ENCODE peak calls at places on chromosome 15, in eight cellular contexts. One of them, this sample, is unnamed.

GRCh38 chr15:42427429-42428223 is 63.3 kb downstream of the ZNF106 start:
- DNase-seq in amygdala: no peak
- DNase-seq in neural progenitor cell: no peak
- DNase-seq in fibroblast of the aortic adventitia: peak; percentile 94
- DNase-seq in stimulated activated CD8-positive, alpha-beta memory T cell treated with anti-CD3 and anti-CD28 coated beads, Interleukin-4, amount 100 ng/mL, for 1 hour: no peak
- DNase-seq in astrocyte of the spinal cord: peak; percentile 87
- DNase-seq in activated CD8-positive, alpha-beta memory T cell treated with anti-CD3 and anti-CD28 coated beads for 24 hours: no peak
- DNase-seq in GM23248: peak; percentile 93
- DNase-seq in this sample: no peak

GRCh38 chr15:31508656-31509055 is 182.0 kb downstream of the KLF13 start:
- DNase-seq in GM23248: no peak
- DNase-seq in stimulated activated CD8-positive, alpha-beta memory T cell treated with anti-CD3 and anti-CD28 coated beads, Interleukin-4, amount 100 ng/mL, for 1 hour: no peak
- DNase-seq in amygdala: no peak
- DNase-seq in neural progenitor cell: no peak
- DNase-seq in astrocyte of the spinal cord: no peak
- DNase-seq in fibroblast of the aortic adventitia: no peak
- DNase-seq in activated CD8-positive, alpha-beta memory T cell treated with anti-CD3 and anti-CD28 coated beads for 24 hours: peak; percentile 44
- DNase-seq in this sample: no peak

GRCh38 chr15:63909819-63910437 is 76.2 kb upstream of the HERC1 start:
- DNase-seq in GM23248: peak; percentile 80
- DNase-seq in astrocyte of the spinal cord: peak; percentile 76
- DNase-seq in fibroblast of the aortic adventitia: peak; percentile 72
- DNase-seq in neural progenitor cell: no peak
- DNase-seq in stimulated activated CD8-positive, alpha-beta memory T cell treated with anti-CD3 and anti-CD28 coated beads, Interleukin-4, amount 100 ng/mL, for 1 hour: no peak
- DNase-seq in activated CD8-positive, alpha-beta memory T cell treated with anti-CD3 and anti-CD28 coated beads for 24 hours: no peak
- DNase-seq in amygdala: no peak
- DNase-seq in this sample: no peak

GRCh38 chr15:45185903-45186770 is 1.6 kb downstream of the SHF start:
- DNase-seq in fibroblast of the aortic adventitia: no peak
- DNase-seq in activated CD8-positive, alpha-beta memory T cell treated with anti-CD3 and anti-CD28 coated beads for 24 hours: no peak
- DNase-seq in GM23248: peak; percentile 35
- DNase-seq in astrocyte of the spinal cord: no peak
- DNase-seq in neural progenitor cell: no peak
- DNase-seq in stimulated activated CD8-positive, alpha-beta memory T cell treated with anti-CD3 and anti-CD28 coated beads, Interleukin-4, amount 100 ng/mL, for 1 hour: no peak
- DNase-seq in amygdala: no peak
- DNase-seq in this sample: peak; percentile 57

GRCh38 chr15:42152196-42152920 is 4.1 kb downstream of the PLA2G4F start:
- DNase-seq in astrocyte of the spinal cord: no peak
- DNase-seq in fibroblast of the aortic adventitia: peak; percentile 16
- DNase-seq in amygdala: peak; percentile 47
- DNase-seq in neural progenitor cell: no peak
- DNase-seq in stimulated activated CD8-positive, alpha-beta memory T cell treated with anti-CD3 and anti-CD28 coated beads, Interleukin-4, amount 100 ng/mL, for 1 hour: no peak
- DNase-seq in activated CD8-positive, alpha-beta memory T cell treated with anti-CD3 and anti-CD28 coated beads for 24 hours: no peak
- DNase-seq in GM23248: peak; percentile 55
- DNase-seq in this sample: peak; percentile 34

GRCh38 chr15:39770748-39771689 is 11.6 kb downstream of the FSIP1 start:
- DNase-seq in fibroblast of the aortic adventitia: peak; percentile 79
- DNase-seq in amygdala: no peak
- DNase-seq in activated CD8-positive, alpha-beta memory T cell treated with anti-CD3 and anti-CD28 coated beads for 24 hours: no peak
- DNase-seq in stimulated activated CD8-positive, alpha-beta memory T cell treated with anti-CD3 and anti-CD28 coated beads, Interleukin-4, amount 100 ng/mL, for 1 hour: no peak
- DNase-seq in GM23248: peak; percentile 93
- DNase-seq in neural progenitor cell: no peak
- DNase-seq in astrocyte of the spinal cord: peak; percentile 80
- DNase-seq in this sample: no peak

GRCh38 chr15:70182858-70183695 is 85.4 kb upstream of the TLE3 start:
- DNase-seq in neural progenitor cell: no peak
- DNase-seq in fibroblast of the aortic adventitia: no peak
- DNase-seq in activated CD8-positive, alpha-beta memory T cell treated with anti-CD3 and anti-CD28 coated beads for 24 hours: no peak
- DNase-seq in stimulated activated CD8-positive, alpha-beta memory T cell treated with anti-CD3 and anti-CD28 coated beads, Interleukin-4, amount 100 ng/mL, for 1 hour: no peak
- DNase-seq in amygdala: no peak
- DNase-seq in GM23248: no peak
- DNase-seq in astrocyte of the spinal cord: no peak
- DNase-seq in this sample: no peak

GRCh38 chr15:91919014-91919534 is 65.6 kb downstream of the SLCO3A1 start:
- DNase-seq in amygdala: peak; percentile 87
- DNase-seq in stimulated activated CD8-positive, alpha-beta memory T cell treated with anti-CD3 and anti-CD28 coated beads, Interleukin-4, amount 100 ng/mL, for 1 hour: no peak
- DNase-seq in GM23248: no peak
- DNase-seq in astrocyte of the spinal cord: peak; percentile 18
- DNase-seq in activated CD8-positive, alpha-beta memory T cell treated with anti-CD3 and anti-CD28 coated beads for 24 hours: no peak
- DNase-seq in neural progenitor cell: no peak
- DNase-seq in fibroblast of the aortic adventitia: no peak
- DNase-seq in this sample: no peak

GRCh38 chr15:67547836-67548531 is 5.5 kb downstream of the MAP2K5 start:
- DNase-seq in astrocyte of the spinal cord: peak; percentile 35
- DNase-seq in activated CD8-positive, alpha-beta memory T cell treated with anti-CD3 and anti-CD28 coated beads for 24 hours: no peak
- DNase-seq in fibroblast of the aortic adventitia: peak; percentile 58
- DNase-seq in stimulated activated CD8-positive, alpha-beta memory T cell treated with anti-CD3 and anti-CD28 coated beads, Interleukin-4, amount 100 ng/mL, for 1 hour: no peak
- DNase-seq in GM23248: peak; percentile 84
- DNase-seq in neural progenitor cell: no peak
- DNase-seq in amygdala: no peak
- DNase-seq in this sample: no peak

GRCh38 chr15:26691249-26691648 is 81.6 kb downstream of the GABRB3 start:
- DNase-seq in stimulated activated CD8-positive, alpha-beta memory T cell treated with anti-CD3 and anti-CD28 coated beads, Interleukin-4, amount 100 ng/mL, for 1 hour: no peak
- DNase-seq in neural progenitor cell: peak; percentile 91
- DNase-seq in GM23248: no peak
- DNase-seq in amygdala: no peak
- DNase-seq in activated CD8-positive, alpha-beta memory T cell treated with anti-CD3 and anti-CD28 coated beads for 24 hours: no peak
- DNase-seq in fibroblast of the aortic adventitia: no peak
- DNase-seq in astrocyte of the spinal cord: no peak
- DNase-seq in this sample: no peak

GRCh38 chr15:89761009-89761831 is 10.2 kb upstream of the MESP1 start:
- DNase-seq in GM23248: no peak
- DNase-seq in activated CD8-positive, alpha-beta memory T cell treated with anti-CD3 and anti-CD28 coated beads for 24 hours: no peak
- DNase-seq in stimulated activated CD8-positive, alpha-beta memory T cell treated with anti-CD3 and anti-CD28 coated beads, Interleukin-4, amount 100 ng/mL, for 1 hour: no peak
- DNase-seq in astrocyte of the spinal cord: no peak
- DNase-seq in amygdala: no peak
- DNase-seq in neural progenitor cell: no peak
- DNase-seq in fibroblast of the aortic adventitia: no peak
- DNase-seq in this sample: no peak

GRCh38 chr15:75639191-75639708 is 774 bp downstream of the IMP3 start:
- DNase-seq in activated CD8-positive, alpha-beta memory T cell treated with anti-CD3 and anti-CD28 coated beads for 24 hours: no peak
- DNase-seq in GM23248: peak; percentile 51
- DNase-seq in amygdala: no peak
- DNase-seq in astrocyte of the spinal cord: no peak
- DNase-seq in stimulated activated CD8-positive, alpha-beta memory T cell treated with anti-CD3 and anti-CD28 coated beads, Interleukin-4, amount 100 ng/mL, for 1 hour: no peak
- DNase-seq in neural progenitor cell: no peak
- DNase-seq in fibroblast of the aortic adventitia: peak; percentile 47
- DNase-seq in this sample: no peak

GRCh38 chr15:89783861-89784685 is 7.9 kb downstream of the MESP2 start:
- DNase-seq in stimulated activated CD8-positive, alpha-beta memory T cell treated with anti-CD3 and anti-CD28 coated beads, Interleukin-4, amount 100 ng/mL, for 1 hour: no peak
- DNase-seq in fibroblast of the aortic adventitia: no peak
- DNase-seq in neural progenitor cell: no peak
- DNase-seq in amygdala: no peak
- DNase-seq in activated CD8-positive, alpha-beta memory T cell treated with anti-CD3 and anti-CD28 coated beads for 24 hours: no peak
- DNase-seq in GM23248: no peak
- DNase-seq in astrocyte of the spinal cord: no peak
- DNase-seq in this sample: no peak

GRCh38 chr15:89332446-89332845 is 2.2 kb downstream of the POLG start:
- DNase-seq in activated CD8-positive, alpha-beta memory T cell treated with anti-CD3 and anti-CD28 coated beads for 24 hours: no peak
- DNase-seq in fibroblast of the aortic adventitia: peak; percentile 20
- DNase-seq in astrocyte of the spinal cord: peak; percentile 24
- DNase-seq in GM23248: peak; percentile 57
- DNase-seq in stimulated activated CD8-positive, alpha-beta memory T cell treated with anti-CD3 and anti-CD28 coated beads, Interleukin-4, amount 100 ng/mL, for 1 hour: no peak
- DNase-seq in amygdala: no peak
- DNase-seq in neural progenitor cell: peak; percentile 66
- DNase-seq in this sample: peak; percentile 24

GRCh38 chr15:95865330-95865739 is 465.2 kb upstream of the NR2F2 start:
- DNase-seq in neural progenitor cell: no peak
- DNase-seq in stimulated activated CD8-positive, alpha-beta memory T cell treated with anti-CD3 and anti-CD28 coated beads, Interleukin-4, amount 100 ng/mL, for 1 hour: no peak
- DNase-seq in fibroblast of the aortic adventitia: no peak
- DNase-seq in activated CD8-positive, alpha-beta memory T cell treated with anti-CD3 and anti-CD28 coated beads for 24 hours: no peak
- DNase-seq in amygdala: no peak
- DNase-seq in GM23248: no peak
- DNase-seq in astrocyte of the spinal cord: no peak
- DNase-seq in this sample: no peak

GRCh38 chr15:57758556-57758955 is 52.0 kb downstream of the POLR2M start:
- DNase-seq in amygdala: no peak
- DNase-seq in astrocyte of the spinal cord: no peak
- DNase-seq in stimulated activated CD8-positive, alpha-beta memory T cell treated with anti-CD3 and anti-CD28 coated beads, Interleukin-4, amount 100 ng/mL, for 1 hour: no peak
- DNase-seq in activated CD8-positive, alpha-beta memory T cell treated with anti-CD3 and anti-CD28 coated beads for 24 hours: no peak
- DNase-seq in GM23248: no peak
- DNase-seq in fibroblast of the aortic adventitia: no peak
- DNase-seq in neural progenitor cell: no peak
- DNase-seq in this sample: no peak

GRCh38 chr15:93895976-93896770 is 335.2 kb upstream of the MCTP2 start:
- DNase-seq in amygdala: peak; percentile 9
- DNase-seq in fibroblast of the aortic adventitia: no peak
- DNase-seq in GM23248: no peak
- DNase-seq in stimulated activated CD8-positive, alpha-beta memory T cell treated with anti-CD3 and anti-CD28 coated beads, Interleukin-4, amount 100 ng/mL, for 1 hour: no peak
- DNase-seq in astrocyte of the spinal cord: no peak
- DNase-seq in activated CD8-positive, alpha-beta memory T cell treated with anti-CD3 and anti-CD28 coated beads for 24 hours: no peak
- DNase-seq in neural progenitor cell: no peak
- DNase-seq in this sample: peak; percentile 78

GRCh38 chr15:40272713-40273056 is 10.2 kb downstream of the ANKRD63 start:
- DNase-seq in neural progenitor cell: no peak
- DNase-seq in activated CD8-positive, alpha-beta memory T cell treated with anti-CD3 and anti-CD28 coated beads for 24 hours: no peak
- DNase-seq in GM23248: no peak
- DNase-seq in astrocyte of the spinal cord: no peak
- DNase-seq in stimulated activated CD8-positive, alpha-beta memory T cell treated with anti-CD3 and anti-CD28 coated beads, Interleukin-4, amount 100 ng/mL, for 1 hour: no peak
- DNase-seq in amygdala: no peak
- DNase-seq in fibroblast of the aortic adventitia: no peak
- DNase-seq in this sample: no peak

GRCh38 chr15:43776718-43777292 is at the start of gene ELL3:
- DNase-seq in activated CD8-positive, alpha-beta memory T cell treated with anti-CD3 and anti-CD28 coated beads for 24 hours: no peak
- DNase-seq in astrocyte of the spinal cord: peak; percentile 79
- DNase-seq in fibroblast of the aortic adventitia: peak; percentile 35
- DNase-seq in GM23248: peak; percentile 88
- DNase-seq in stimulated activated CD8-positive, alpha-beta memory T cell treated with anti-CD3 and anti-CD28 coated beads, Interleukin-4, amount 100 ng/mL, for 1 hour: peak; percentile 49
- DNase-seq in amygdala: peak; percentile 61
- DNase-seq in neural progenitor cell: peak; percentile 75
- DNase-seq in this sample: peak; percentile 78

GRCh38 chr15:48636511-48636910 is 9.0 kb downstream of the FBN1 start:
- DNase-seq in fibroblast of the aortic adventitia: peak; percentile 46
- DNase-seq in neural progenitor cell: no peak
- DNase-seq in GM23248: peak; percentile 79
- DNase-seq in astrocyte of the spinal cord: peak; percentile 90
- DNase-seq in stimulated activated CD8-positive, alpha-beta memory T cell treated with anti-CD3 and anti-CD28 coated beads, Interleukin-4, amount 100 ng/mL, for 1 hour: no peak
- DNase-seq in amygdala: no peak
- DNase-seq in activated CD8-positive, alpha-beta memory T cell treated with anti-CD3 and anti-CD28 coated beads for 24 hours: no peak
- DNase-seq in this sample: no peak

GRCh38 chr15:66170042-66170441 is 83.5 kb downstream of the MEGF11 start:
- DNase-seq in activated CD8-positive, alpha-beta memory T cell treated with anti-CD3 and anti-CD28 coated beads for 24 hours: no peak
- DNase-seq in amygdala: no peak
- DNase-seq in GM23248: no peak
- DNase-seq in stimulated activated CD8-positive, alpha-beta memory T cell treated with anti-CD3 and anti-CD28 coated beads, Interleukin-4, amount 100 ng/mL, for 1 hour: no peak
- DNase-seq in fibroblast of the aortic adventitia: no peak
- DNase-seq in astrocyte of the spinal cord: no peak
- DNase-seq in neural progenitor cell: no peak
- DNase-seq in this sample: no peak

GRCh38 chr15:99412082-99412481 is 153.7 kb upstream of the MEF2A start:
- DNase-seq in neural progenitor cell: no peak
- DNase-seq in activated CD8-positive, alpha-beta memory T cell treated with anti-CD3 and anti-CD28 coated beads for 24 hours: no peak
- DNase-seq in astrocyte of the spinal cord: no peak
- DNase-seq in fibroblast of the aortic adventitia: no peak
- DNase-seq in amygdala: no peak
- DNase-seq in stimulated activated CD8-positive, alpha-beta memory T cell treated with anti-CD3 and anti-CD28 coated beads, Interleukin-4, amount 100 ng/mL, for 1 hour: no peak
- DNase-seq in GM23248: no peak
- DNase-seq in this sample: no peak

GRCh38 chr15:92801774-92802464 is 98.2 kb upstream of the CHD2 start:
- DNase-seq in stimulated activated CD8-positive, alpha-beta memory T cell treated with anti-CD3 and anti-CD28 coated beads, Interleukin-4, amount 100 ng/mL, for 1 hour: no peak
- DNase-seq in amygdala: no peak
- DNase-seq in neural progenitor cell: no peak
- DNase-seq in activated CD8-positive, alpha-beta memory T cell treated with anti-CD3 and anti-CD28 coated beads for 24 hours: no peak
- DNase-seq in astrocyte of the spinal cord: peak; percentile 89
- DNase-seq in fibroblast of the aortic adventitia: peak; percentile 97
- DNase-seq in GM23248: peak; percentile 95
- DNase-seq in this sample: peak; percentile 41

GRCh38 chr15:68418611-68419161 is 13.3 kb downstream of the ITGA11 start:
- DNase-seq in GM23248: peak; percentile 86
- DNase-seq in activated CD8-positive, alpha-beta memory T cell treated with anti-CD3 and anti-CD28 coated beads for 24 hours: no peak
- DNase-seq in neural progenitor cell: no peak
- DNase-seq in stimulated activated CD8-positive, alpha-beta memory T cell treated with anti-CD3 and anti-CD28 coated beads, Interleukin-4, amount 100 ng/mL, for 1 hour: no peak
- DNase-seq in fibroblast of the aortic adventitia: peak; percentile 83
- DNase-seq in amygdala: no peak
- DNase-seq in astrocyte of the spinal cord: peak; percentile 72
- DNase-seq in this sample: no peak

GRCh38 chr15:49200347-49200746 is 30.3 kb downstream of the GALK2 start:
- DNase-seq in GM23248: no peak
- DNase-seq in amygdala: no peak
- DNase-seq in astrocyte of the spinal cord: no peak
- DNase-seq in neural progenitor cell: no peak
- DNase-seq in activated CD8-positive, alpha-beta memory T cell treated with anti-CD3 and anti-CD28 coated beads for 24 hours: no peak
- DNase-seq in fibroblast of the aortic adventitia: no peak
- DNase-seq in stimulated activated CD8-positive, alpha-beta memory T cell treated with anti-CD3 and anti-CD28 coated beads, Interleukin-4, amount 100 ng/mL, for 1 hour: no peak
- DNase-seq in this sample: no peak

GRCh38 chr15:59997070-59997701 is 6.9 kb upstream of the FOXB1 start:
- DNase-seq in stimulated activated CD8-positive, alpha-beta memory T cell treated with anti-CD3 and anti-CD28 coated beads, Interleukin-4, amount 100 ng/mL, for 1 hour: no peak
- DNase-seq in fibroblast of the aortic adventitia: no peak
- DNase-seq in neural progenitor cell: peak; percentile 95
- DNase-seq in GM23248: no peak
- DNase-seq in activated CD8-positive, alpha-beta memory T cell treated with anti-CD3 and anti-CD28 coated beads for 24 hours: peak; percentile 80
- DNase-seq in amygdala: no peak
- DNase-seq in astrocyte of the spinal cord: no peak
- DNase-seq in this sample: peak; percentile 89

GRCh38 chr15:64461577-64462162 is 1.3 kb downstream of the ZNF609 start:
- DNase-seq in stimulated activated CD8-positive, alpha-beta memory T cell treated with anti-CD3 and anti-CD28 coated beads, Interleukin-4, amount 100 ng/mL, for 1 hour: no peak
- DNase-seq in astrocyte of the spinal cord: no peak
- DNase-seq in amygdala: peak; percentile 69
- DNase-seq in neural progenitor cell: peak; percentile 77
- DNase-seq in fibroblast of the aortic adventitia: peak; percentile 31
- DNase-seq in GM23248: peak; percentile 56
- DNase-seq in activated CD8-positive, alpha-beta memory T cell treated with anti-CD3 and anti-CD28 coated beads for 24 hours: peak; percentile 68
- DNase-seq in this sample: peak; percentile 86

GRCh38 chr15:43440721-43441281 is 52.2 kb downstream of the TP53BP1 start:
- DNase-seq in astrocyte of the spinal cord: peak; percentile 97
- DNase-seq in stimulated activated CD8-positive, alpha-beta memory T cell treated with anti-CD3 and anti-CD28 coated beads, Interleukin-4, amount 100 ng/mL, for 1 hour: no peak
- DNase-seq in fibroblast of the aortic adventitia: peak; percentile 99
- DNase-seq in neural progenitor cell: peak; percentile 25
- DNase-seq in activated CD8-positive, alpha-beta memory T cell treated with anti-CD3 and anti-CD28 coated beads for 24 hours: peak; percentile 58
- DNase-seq in GM23248: peak; percentile 98
- DNase-seq in amygdala: peak; percentile 75
- DNase-seq in this sample: peak; percentile 55

GRCh38 chr15:78104566-78105500 is 12.5 kb downstream of the SH2D7 start:
- DNase-seq in stimulated activated CD8-positive, alpha-beta memory T cell treated with anti-CD3 and anti-CD28 coated beads, Interleukin-4, amount 100 ng/mL, for 1 hour: no peak
- DNase-seq in fibroblast of the aortic adventitia: no peak
- DNase-seq in astrocyte of the spinal cord: no peak
- DNase-seq in neural progenitor cell: no peak
- DNase-seq in GM23248: no peak
- DNase-seq in amygdala: no peak
- DNase-seq in activated CD8-positive, alpha-beta memory T cell treated with anti-CD3 and anti-CD28 coated beads for 24 hours: no peak
- DNase-seq in this sample: no peak

GRCh38 chr15:76058714-76059319 is 968 bp upstream of the TMEM266 start:
- DNase-seq in astrocyte of the spinal cord: peak; percentile 7
- DNase-seq in stimulated activated CD8-positive, alpha-beta memory T cell treated with anti-CD3 and anti-CD28 coated beads, Interleukin-4, amount 100 ng/mL, for 1 hour: no peak
- DNase-seq in neural progenitor cell: peak; percentile 52
- DNase-seq in amygdala: peak; percentile 40
- DNase-seq in GM23248: peak; percentile 20
- DNase-seq in activated CD8-positive, alpha-beta memory T cell treated with anti-CD3 and anti-CD28 coated beads for 24 hours: no peak
- DNase-seq in fibroblast of the aortic adventitia: peak; percentile 5
- DNase-seq in this sample: peak; percentile 41

GRCh38 chr15:70014860-70015490 is 82.7 kb downstream of the TLE3 start:
- DNase-seq in fibroblast of the aortic adventitia: no peak
- DNase-seq in astrocyte of the spinal cord: no peak
- DNase-seq in neural progenitor cell: peak; percentile 63
- DNase-seq in amygdala: no peak
- DNase-seq in activated CD8-positive, alpha-beta memory T cell treated with anti-CD3 and anti-CD28 coated beads for 24 hours: no peak
- DNase-seq in GM23248: no peak
- DNase-seq in stimulated activated CD8-positive, alpha-beta memory T cell treated with anti-CD3 and anti-CD28 coated beads, Interleukin-4, amount 100 ng/mL, for 1 hour: no peak
- DNase-seq in this sample: peak; percentile 91

GRCh38 chr15:70140543-70141375 is 43.0 kb upstream of the TLE3 start:
- DNase-seq in GM23248: peak; percentile 24
- DNase-seq in neural progenitor cell: no peak
- DNase-seq in amygdala: no peak
- DNase-seq in fibroblast of the aortic adventitia: peak; percentile 45
- DNase-seq in astrocyte of the spinal cord: peak; percentile 39
- DNase-seq in stimulated activated CD8-positive, alpha-beta memory T cell treated with anti-CD3 and anti-CD28 coated beads, Interleukin-4, amount 100 ng/mL, for 1 hour: no peak
- DNase-seq in activated CD8-positive, alpha-beta memory T cell treated with anti-CD3 and anti-CD28 coated beads for 24 hours: peak; percentile 64
- DNase-seq in this sample: peak; percentile 86

GRCh38 chr15:67085237-67085817 is 19.9 kb downstream of the SMAD3 start:
- DNase-seq in amygdala: no peak
- DNase-seq in activated CD8-positive, alpha-beta memory T cell treated with anti-CD3 and anti-CD28 coated beads for 24 hours: no peak
- DNase-seq in fibroblast of the aortic adventitia: no peak
- DNase-seq in stimulated activated CD8-positive, alpha-beta memory T cell treated with anti-CD3 and anti-CD28 coated beads, Interleukin-4, amount 100 ng/mL, for 1 hour: no peak
- DNase-seq in neural progenitor cell: no peak
- DNase-seq in GM23248: peak; percentile 37
- DNase-seq in astrocyte of the spinal cord: no peak
- DNase-seq in this sample: no peak

GRCh38 chr15:70447927-70448698 is 315.2 kb downstream of the UACA start:
- DNase-seq in neural progenitor cell: no peak
- DNase-seq in GM23248: no peak
- DNase-seq in astrocyte of the spinal cord: no peak
- DNase-seq in activated CD8-positive, alpha-beta memory T cell treated with anti-CD3 and anti-CD28 coated beads for 24 hours: peak; percentile 78
- DNase-seq in amygdala: no peak
- DNase-seq in stimulated activated CD8-positive, alpha-beta memory T cell treated with anti-CD3 and anti-CD28 coated beads, Interleukin-4, amount 100 ng/mL, for 1 hour: no peak
- DNase-seq in fibroblast of the aortic adventitia: no peak
- DNase-seq in this sample: no peak

This sample was measured in ELF-1.